ENCODE peak calls at places on chromosomes 4 and X, in six cellular contexts. X is HCT116, P is body of pancreas, E is heart left ventricle, D is IMR-90, J is right lobe of liver. O is an unnamed sample.

GRCh38 chr4:145891958-145892357 is 46.7 kb downstream of the ZNF827 start:
- ATAC-seq in X (no peak), P (no peak), E (no peak), D (no peak), J (no peak), O (no peak)

GRCh38 chr4:104491826-104492771 is 2.6 kb downstream of the CXXC4 start:
- ATAC-seq in X (no peak), P (peak; percentile 7), E (peak; percentile 10), D (no peak), J (no peak), O (no peak)

GRCh38 chr4:118716304-118716703 is 31.1 kb downstream of the METTL14 start:
- ATAC-seq in X (no peak), P (no peak), E (no peak), D (no peak), J (peak; percentile 34), O (no peak)

GRCh38 chr4:1851575-1852415 is 4.2 kb downstream of the LETM1 start:
- ATAC-seq in X (no peak), P (no peak), E (peak; percentile 17), D (no peak), J (no peak), O (no peak)

GRCh38 chrX:153628129-153628528 is 18.9 kb upstream of the DUSP9 start:
- ATAC-seq in X (no peak), P (no peak), E (no peak), D (no peak), J (no peak), O (no peak)

GRCh38 chr4:70830054-70830453 is 9.6 kb downstream of the GRSF1 start:
- ATAC-seq in X (no peak), P (no peak), E (no peak), D (no peak), J (no peak), O (no peak)

GRCh38 chrX:98405376-98405775 is 1521.7 kb downstream of the RPA4 start:
- ATAC-seq in X (no peak), P (peak; percentile 15), E (no peak), D (no peak), J (no peak), O (no peak)

GRCh38 chr4:180057198-180057821 is 2185.9 kb upstream of the TENM3 start:
- ATAC-seq in X (no peak), P (no peak), E (no peak), D (no peak), J (no peak), O (no peak)

GRCh38 chr4:117793786-117794369 is 240.4 kb upstream of the NDST3 start:
- ATAC-seq in X (no peak), P (no peak), E (no peak), D (no peak), J (no peak), O (no peak)

GRCh38 chr4:38424171-38424871 is 239.7 kb upstream of the KLF3 start:
- ATAC-seq in X (no peak), P (peak; percentile 87), E (peak; percentile 43), D (no peak), J (peak; percentile 53), O (no peak)

GRCh38 chr4:148852092-148852699 is 410.0 kb upstream of the NR3C2 start:
- ATAC-seq in X (no peak), P (no peak), E (peak; percentile 29), D (no peak), J (no peak), O (no peak)

GRCh38 chrX:123860506-123860840 is 620 bp downstream of the XIAP start:
- ATAC-seq in X (peak; percentile 39), P (peak; percentile 58), E (peak; percentile 41), D (peak; percentile 4), J (peak; percentile 58), O (peak; percentile 42)
- TF ChIP-seq POLR2A in X (no peak), P (peak; percentile 61), E (no peak), D (no peak), J (peak; percentile 45), O (no peak)

DNA sequence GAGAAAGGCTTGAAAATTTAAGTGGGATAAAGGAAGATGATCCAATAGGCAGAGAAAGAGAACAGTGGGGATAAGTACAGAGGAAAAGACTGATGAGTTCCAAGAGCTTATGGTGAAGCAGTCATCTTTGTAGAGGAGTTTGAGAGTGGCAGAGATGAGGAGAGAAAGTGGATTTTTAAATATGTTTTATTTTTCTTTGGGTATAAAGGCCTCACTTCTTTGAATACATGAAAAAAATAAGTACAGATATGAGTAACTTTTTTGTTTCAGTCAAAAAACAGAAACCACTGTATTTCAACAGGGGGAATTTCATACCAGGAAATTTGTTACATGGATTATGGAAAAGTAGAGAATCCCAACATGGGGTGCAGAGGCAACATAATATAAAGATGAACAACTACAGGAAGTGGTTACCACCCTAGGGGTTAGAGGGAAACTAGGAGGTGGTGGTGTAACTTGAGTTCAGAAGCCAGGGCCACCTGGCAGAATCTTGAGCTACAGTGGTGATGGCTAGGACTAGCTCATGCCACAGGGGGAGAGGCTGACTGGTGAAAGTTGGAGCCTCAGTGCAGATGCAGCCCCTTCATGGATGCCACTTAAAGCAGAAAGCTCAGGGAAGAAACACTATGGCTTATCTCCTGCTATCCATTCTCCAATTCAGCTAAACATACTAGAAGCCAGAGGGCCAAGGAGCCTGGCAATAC is 3.4 kb upstream of the CYBB start:
- ATAC-seq in X (no peak), P (no peak), E (no peak), D (no peak), J (no peak), O (no peak)
- H3K27ac ChIP-seq in X (no peak overlapping the region), P (no peak overlapping the region), E (no peak overlapping the region), D (no peak overlapping the region), J (no peak overlapping the region), O (no peak overlapping the region)

GRCh38 chr4:152690706-152691651 is 11.2 kb upstream of the TMEM154 start:
- ATAC-seq in X (no peak), P (no peak), E (peak; percentile 93), D (no peak), J (no peak), O (no peak)
- TF ChIP-seq POLR2A in X (no peak), P (no peak), E (no peak), D (no peak), J (no peak), O (no peak)

GRCh38 chr4:95256108-95256835 is 292.5 kb downstream of the UNC5C start:
- ATAC-seq in X (no peak), P (no peak), E (no peak), D (peak; percentile 46), J (no peak), O (no peak)
- H3K27ac ChIP-seq in X (no peak overlapping the region), P (no peak overlapping the region), E (no peak overlapping the region), D (no peak overlapping the region), J (no peak overlapping the region), O (no peak overlapping the region)

DNA sequence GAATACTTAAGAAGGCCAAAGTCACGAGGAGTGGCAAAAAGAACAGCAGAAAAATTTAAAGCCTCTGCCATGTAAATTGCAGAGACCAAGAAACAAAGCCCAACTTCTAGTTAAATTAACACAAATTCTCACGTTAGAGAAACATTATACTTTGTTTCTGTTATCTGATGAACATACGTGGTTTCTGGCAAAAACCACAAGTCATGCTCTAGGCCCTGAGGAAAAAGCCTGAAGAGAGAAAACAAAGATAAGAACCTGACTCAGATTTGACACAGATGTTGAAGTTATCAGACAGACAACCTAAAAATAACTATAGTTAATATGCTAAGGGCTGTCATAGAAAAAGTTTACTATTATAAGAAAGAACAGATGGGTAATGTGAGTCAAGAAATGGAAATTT is 149.1 kb upstream of the PCDH10 start:
- ATAC-seq in X (no peak), P (no peak), E (no peak), D (no peak), J (no peak), O (no peak)
- TF ChIP-seq POLR2A in X (no peak), P (no peak), E (no peak), D (no peak), J (no peak), O (no peak)

GRCh38 chr4:107710493-107711459 is 9.3 kb downstream of the PAPSS1 start:
- ATAC-seq in X (no peak), P (no peak), E (no peak), D (no peak), J (no peak), O (no peak)
- H3K27ac ChIP-seq in X (no peak overlapping the region), P (no peak overlapping the region), E (no peak overlapping the region), D (no peak overlapping the region), J (no peak overlapping the region), O (no peak overlapping the region)

GRCh38 chr4:127179451-127180087 is 453.2 kb upstream of the INTU start:
- ATAC-seq in X (no peak), P (no peak), E (no peak), D (peak; percentile 57), J (no peak), O (no peak)

GRCh38 chr4:127182687-127183086 is 450.1 kb upstream of the INTU start:
- ATAC-seq in X (no peak), P (no peak), E (no peak), D (peak; percentile 61), J (no peak), O (no peak)

GRCh38 chr4:127181001-127181400 is 451.8 kb upstream of the INTU start:
- ATAC-seq in X (no peak), P (no peak), E (no peak), D (no peak), J (no peak), O (no peak)
- TF ChIP-seq POLR2A in X (no peak), P (no peak), E (no peak), D (no peak), J (no peak), O (no peak)

O was measured in gastroesophageal sphincter.